ENCODE peak calls at places on chromosomes 13 and 19, in five cellular contexts. I is IMR-90, W is neuronal stem cell, J is H1, U is trophoblast cell. Q is an unnamed sample.

GRCh38 chr19:43525836-43526771 is 897 bp downstream of the ETHE1 start:
- DNase-seq in U (peak; percentile 48), W (no peak), J (no peak), I (peak; percentile 9), Q (peak; percentile 44)

GRCh38 chr13:99439048-99439447 is 62.2 kb upstream of the TM9SF2 start:
- DNase-seq in I (no peak), U (no peak), W (no peak), J (no peak), Q (no peak)

GRCh38 chr13:76223565-76223964 is 587.4 kb downstream of the LMO7 start:
- DNase-seq in J (no peak), U (no peak), I (no peak), W (no peak), Q (no peak)

GRCh38 chr13:111361046-111361872 is 40.8 kb downstream of the TEX29 start:
- DNase-seq in W (no peak), U (no peak), J (no peak), I (no peak), Q (no peak)

GRCh38 chr19:58001895-58002369 is 688 bp downstream of the ZNF606 start:
- DNase-seq in U (no peak), I (peak; percentile 5), W (no peak), J (no peak), Q (peak; percentile 49)

GRCh38 chr19:14116918-14117578 is 514 bp downstream of the PRKACA start:
- DNase-seq in W (no peak), J (no peak), U (no peak), I (no peak), Q (no peak)

GRCh38 chr13:109787135-109787954 is 962 bp upstream of the IRS2 start:
- DNase-seq in W (peak; percentile 69), I (peak; percentile 33), U (peak; percentile 48), J (no peak), Q (peak; percentile 63)

GRCh38 chr19:17075860-17076538 is 422 bp downstream of the MYO9B start:
- DNase-seq in I (peak; percentile 33), U (no peak), W (no peak), J (no peak), Q (peak; percentile 51)

GRCh38 chr19:13404236-13404635 is 102.0 kb downstream of the CACNA1A start:
- DNase-seq in U (no peak), J (no peak), W (no peak), I (no peak), Q (no peak)

GRCh38 chr19:53193534-53194222 is 520 bp upstream of the ZNF665 start:
- DNase-seq in I (no peak), U (no peak), W (no peak), J (no peak), Q (no peak)

GRCh38 chr19:1361601-1362384 is 21.9 kb upstream of the NDUFS7 start:
- DNase-seq in I (peak; percentile 78), U (no peak), W (no peak), J (no peak), Q (peak; percentile 32)

GRCh38 chr13:85521586-85521985 is 277.6 kb downstream of the SLITRK6 start:
- DNase-seq in U (no peak), J (no peak), I (no peak), W (no peak), Q (no peak)

GRCh38 chr19:4581381-4582111 is 22.1 kb upstream of the SEMA6B start:
- DNase-seq in U (no peak), J (no peak), W (peak; percentile 57), I (no peak), Q (peak; percentile 27)

GRCh38 chr13:48862572-48862971 is 113.1 kb upstream of the FNDC3A start:
- DNase-seq in I (peak; percentile 5), W (no peak), U (no peak), J (no peak), Q (peak; percentile 48)

DNA sequence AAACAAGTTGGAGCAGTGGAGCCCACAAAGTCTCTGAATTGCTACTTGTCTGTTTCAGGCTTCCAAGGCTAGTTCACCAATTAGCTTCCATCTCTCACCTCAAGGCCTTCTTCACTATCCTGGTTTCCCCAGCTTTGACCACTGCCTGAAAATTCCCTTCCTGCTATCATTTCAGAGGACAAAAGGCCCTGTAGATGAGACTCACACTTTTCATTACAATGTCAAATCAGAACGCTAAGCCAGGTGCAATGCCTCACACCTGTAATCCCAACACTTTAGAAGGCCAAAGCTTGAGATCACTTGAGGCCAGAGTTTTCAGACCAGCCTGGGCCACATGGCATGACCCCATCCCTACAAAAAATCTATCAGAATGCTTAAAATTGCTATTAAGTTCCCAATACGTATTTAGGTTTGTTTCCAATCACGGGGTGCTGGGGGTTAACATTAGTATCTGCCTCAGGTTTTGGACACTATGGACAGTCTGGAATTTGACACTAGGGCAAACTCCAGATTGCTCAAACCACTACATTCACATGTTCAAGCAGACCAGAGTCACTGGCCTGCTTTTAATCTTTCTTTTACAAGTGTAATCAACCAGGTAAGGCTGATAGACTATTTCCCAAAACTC is 5.5 kb downstream of the TPT1 start:
- DNase-seq in I (no peak), U (no peak), J (no peak), W (no peak), Q (peak; percentile 45)
- H3K36me3 ChIP-seq in I (peaks cover 45% of the 10 kb centered on the region), U (peaks cover 15% of the 10 kb centered on the region), J (peaks cover 62% of the 10 kb centered on the region), W (peaks cover 32% of the 10 kb centered on the region), Q (peaks cover 63% of the 10 kb centered on the region)

DNA sequence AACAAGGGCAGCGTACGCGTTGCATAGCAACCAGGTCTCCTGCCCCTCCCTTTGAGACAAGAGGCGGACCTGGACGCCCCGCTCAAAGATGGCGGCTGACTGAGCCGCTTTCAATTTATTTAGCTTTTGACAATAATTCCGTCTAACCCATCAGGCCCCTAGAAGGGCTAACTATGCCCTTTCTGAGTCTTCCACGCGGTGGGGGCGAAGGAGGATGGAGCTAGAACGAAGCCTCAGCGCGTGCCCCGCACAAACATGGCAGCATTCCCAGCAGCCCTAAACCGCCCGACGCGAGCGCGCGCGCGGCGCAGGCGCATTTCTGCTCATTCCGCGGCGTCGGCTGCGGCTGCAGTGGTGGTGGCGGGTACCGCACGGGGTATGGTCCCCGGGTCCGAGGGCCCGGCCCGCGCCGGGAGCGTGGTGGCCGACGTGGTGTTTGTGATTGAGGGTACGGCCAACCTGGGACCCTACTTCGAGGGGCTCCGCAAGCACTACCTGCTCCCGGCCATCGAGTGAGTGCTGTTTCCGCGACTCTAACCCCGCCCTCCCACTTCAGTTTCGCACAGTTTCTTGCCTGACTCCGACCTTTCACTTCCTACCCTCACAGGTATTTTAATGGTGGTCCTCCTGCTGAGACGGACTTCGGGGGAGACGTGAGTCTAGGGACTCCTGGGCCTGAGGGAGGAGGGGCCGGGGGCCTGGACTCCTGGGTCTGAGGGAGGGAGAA is at the start of gene MED25:
- DNase-seq in J (no peak), W (peak; percentile 92), I (peak; percentile 76), U (peak; percentile 83), Q (peak; percentile 93)
- H4K91ac ChIP-seq in J (peak within 1 kb of the TSS; percentile 79), W (peak within 1 kb of the TSS; percentile 64), I (peak within 1 kb of the TSS; percentile 96), U (peak within 1 kb of the TSS; percentile 60), Q (peak within 1 kb of the TSS; percentile 87)

DNA sequence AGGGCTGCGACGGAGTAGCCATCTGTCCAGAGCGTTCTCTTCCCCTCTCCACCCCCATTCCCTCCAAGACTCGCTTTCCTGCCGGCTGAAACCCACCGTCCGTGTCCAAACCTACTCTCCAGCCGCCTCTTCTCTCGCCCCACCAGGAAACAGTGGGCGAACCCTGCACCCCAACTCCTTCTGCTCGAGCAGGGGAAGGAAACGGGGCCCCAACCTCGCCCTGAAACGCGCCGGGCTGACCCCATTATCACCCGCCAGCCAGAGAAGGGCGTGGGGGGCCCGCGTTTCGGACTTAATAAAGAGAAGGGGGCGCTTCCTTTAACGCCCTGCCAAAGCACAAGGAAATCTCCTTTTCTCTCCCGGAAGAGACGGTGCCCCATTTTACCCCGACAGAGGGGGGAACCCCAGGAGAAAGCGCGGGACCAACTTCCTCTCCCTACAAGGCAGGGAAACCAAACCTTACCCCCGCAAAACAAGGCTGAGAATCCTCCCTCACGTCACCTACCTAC is 2.4 kb downstream of the ZC3H4 start:
- DNase-seq in J (no peak), I (no peak), W (no peak), U (no peak), Q (no peak)
- H4K8ac ChIP-seq in J (peak overlapping the region; percentile 66), I (peak overlapping the region; percentile 88), W (no peak overlapping the region), U (peak overlapping the region; percentile 99), Q (peak overlapping the region; percentile 95)

GRCh38 chr19:36363845-36364244 is 15.2 kb downstream of the ZFP14 start:
- DNase-seq in W (no peak), J (no peak), U (no peak), I (no peak), Q (no peak)
- H3K36me3 ChIP-seq in W (peaks cover 16% of the 10 kb centered on the region), J (peaks cover 17% of the 10 kb centered on the region), U (peaks cover 13% of the 10 kb centered on the region), I (peaks cover 21% of the 10 kb centered on the region), Q (peaks cover 72% of the 10 kb centered on the region)

DNA sequence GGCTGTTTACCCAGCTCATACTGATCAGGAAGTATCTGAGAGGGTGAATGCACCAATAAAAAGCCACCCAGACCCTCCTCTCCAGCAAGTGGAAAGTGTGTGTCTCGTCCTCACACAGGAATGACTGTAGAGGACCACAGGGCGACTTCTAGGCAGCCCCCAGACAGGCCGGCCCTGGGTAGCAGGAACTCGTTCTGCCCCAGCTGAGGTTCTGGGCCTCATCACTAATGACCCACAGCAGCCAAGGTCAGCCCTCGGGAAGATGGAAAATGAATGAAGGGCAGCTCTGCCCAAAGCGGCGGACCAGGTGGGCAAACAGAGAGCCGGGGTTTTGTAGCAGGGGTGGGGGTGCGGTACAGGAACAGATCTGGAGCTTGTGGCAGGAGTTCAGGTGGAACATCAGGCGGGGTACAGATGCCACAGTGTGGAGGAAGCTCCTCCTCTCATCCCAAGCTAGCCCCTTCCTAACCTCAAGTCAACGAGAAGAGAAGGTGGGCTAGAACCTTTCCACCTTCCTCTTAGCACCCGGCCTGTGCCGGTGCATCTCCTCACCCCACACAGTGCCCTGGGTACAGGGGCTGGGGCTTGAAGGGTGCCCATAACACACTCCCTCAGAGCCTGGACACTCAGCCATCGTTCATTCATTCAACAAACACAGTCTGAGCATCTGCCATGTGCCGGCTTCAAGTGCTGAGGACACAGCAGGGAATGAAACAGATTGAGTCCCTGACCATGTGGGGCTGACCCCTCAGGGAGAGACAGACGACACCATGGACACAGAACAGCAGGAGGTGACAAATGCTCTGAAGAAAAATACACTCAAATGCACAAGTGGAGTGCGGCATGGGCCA is 36.2 kb downstream of the RFX2 start:
- DNase-seq in W (no peak), I (no peak), J (no peak), U (no peak), Q (no peak)
- H4K91ac ChIP-seq in W (no peak overlapping the region), I (peak overlapping the region; percentile 72), J (no peak overlapping the region), U (no peak overlapping the region), Q (peak overlapping the region; percentile 25)

GRCh38 chr19:2457394-2458037 is 757 bp upstream of the LMNB2 start:
- DNase-seq in I (no peak), W (no peak), U (no peak), J (no peak), Q (no peak)

GRCh38 chr19:2455481-2456300 is 1.1 kb downstream of the LMNB2 start:
- DNase-seq in W (no peak), J (no peak), U (no peak), I (no peak), Q (peak; percentile 46)

GRCh38 chr19:2458054-2458453 is 1.3 kb upstream of the LMNB2 start:
- DNase-seq in U (no peak), I (no peak), J (no peak), W (no peak), Q (no peak)

GRCh38 chr19:2454962-2455409 is 1.8 kb downstream of the LMNB2 start:
- DNase-seq in J (no peak), I (no peak), U (no peak), W (no peak), Q (no peak)

DNA sequence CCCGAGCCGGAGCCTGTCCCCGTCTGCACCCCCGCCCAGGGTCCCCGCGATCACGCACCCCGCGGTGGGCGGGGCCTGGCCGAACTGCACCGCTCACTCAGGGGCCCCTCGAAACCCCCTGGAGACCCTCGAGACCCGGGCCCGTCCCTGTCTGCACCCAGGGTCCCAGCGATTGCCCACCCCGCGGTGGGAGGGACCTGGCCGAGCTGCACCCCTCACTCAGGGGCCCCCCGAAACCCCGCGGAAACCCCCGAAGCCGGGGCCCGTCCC is 523 bp downstream of the LMNB2 start:
- DNase-seq in U (no peak), W (no peak), J (no peak), I (no peak), Q (no peak)
- H4K8ac ChIP-seq in U (peak overlapping the region; percentile 86), W (no peak overlapping the region), J (no peak overlapping the region), I (peak overlapping the region; percentile 42), Q (no peak overlapping the region)

Q was measured in mesenchymal stem cell.